ENCODE peak calls at places on chromosome 19, in eight cellular contexts. R is astrocyte of the hippocampus; Z is stimulated activated CD8-positive, alpha-beta memory T cell treated with anti-CD3 and anti-CD28 coated beads, Interleukin-15, amount 100 ng/mL, for 24 hours; W is hepatic stellate cell; C is HTR-8/SVneo; U is AG20443; B is T-helper 1 cell; X is natural killer cell. V is an unnamed sample.

GRCh38 chr19:17229890-17230289 is 3.9 kb downstream of the OCEL1 start:
- DNase-seq in R (no peak), Z (no peak), W (no peak), C (no peak), U (no peak), B (no peak), X (no peak), V (no peak)

GRCh38 chr19:47693489-47693888 is 19.7 kb upstream of the EHD2 start:
- DNase-seq in R (no peak), Z (no peak), W (no peak), C (no peak), U (no peak), B (no peak), X (no peak), V (no peak)

GRCh38 chr19:38879400-38879751 is 1.3 kb upstream of the RINL start:
- DNase-seq in R (no peak), Z (no peak), W (no peak), C (no peak), U (no peak), B (no peak), X (no peak), V (no peak)

GRCh38 chr19:5817218-5817617 is 12.4 kb downstream of the NRTN start:
- DNase-seq in R (no peak), Z (no peak), W (no peak), C (no peak), U (no peak), B (no peak), X (no peak), V (no peak)

GRCh38 chr19:4986056-4986455 is 17.1 kb downstream of the KDM4B start:
- DNase-seq in R (no peak), Z (no peak), W (no peak), C (no peak), U (no peak), B (no peak), X (no peak), V (no peak)

GRCh38 chr19:38851622-38852230 is 1.9 kb upstream of the HNRNPL start:
- DNase-seq in R (peak), Z (peak), W (peak), C (peak), U (peak), B (peak), X (peak), V (peak)

GRCh38 chr19:47133021-47133471 is 2.4 kb downstream of the SAE1 start:
- DNase-seq in R (no peak), Z (no peak), W (no peak), C (no peak), U (no peak), B (no peak), X (no peak), V (no peak)

GRCh38 chr19:10502524-10503001 is 593 bp downstream of the KEAP1 start:
- DNase-seq in R (peak), Z (peak), W (peak), C (peak), U (peak), B (peak), X (peak), V (peak)

GRCh38 chr19:42166336-42166735 is 34.1 kb upstream of the POU2F2 start:
- DNase-seq in R (no peak), Z (no peak), W (no peak), C (no peak), U (no peak), B (no peak), X (no peak), V (no peak)

GRCh38 chr19:49749055-49749716 is 13.9 kb downstream of the TSKS start:
- DNase-seq in R (peak), Z (no peak), W (peak), C (no peak), U (peak), B (no peak), X (no peak), V (no peak)

GRCh38 chr19:28641395-28641794 is 571.6 kb downstream of the UQCRFS1 start:
- DNase-seq in R (no peak), Z (no peak), W (no peak), C (no peak), U (no peak), B (no peak), X (no peak), V (no peak)

GRCh38 chr19:19403373-19403901 is 2.0 kb upstream of the GATAD2A start:
- DNase-seq in R (peak), Z (no peak), W (peak), C (peak), U (peak), B (no peak), X (no peak), V (no peak)

GRCh38 chr19:1852294-1852646 is 4.0 kb upstream of the REXO1 start:
- DNase-seq in R (no peak), Z (no peak), W (no peak), C (no peak), U (no peak), B (no peak), X (no peak), V (no peak)

GRCh38 chr19:7397687-7398086 is 49.0 kb downstream of the ARHGEF18 start:
- DNase-seq in R (peak), Z (no peak), W (peak), C (peak), U (peak), B (no peak), X (no peak), V (no peak)

GRCh38 chr19:6126335-6126974 is 9.0 kb upstream of the ACSBG2 start:
- DNase-seq in R (peak), Z (no peak), W (peak), C (peak), U (peak), B (peak), X (no peak), V (no peak)

GRCh38 chr19:1213391-1214286 is 8.1 kb downstream of the STK11 start:
- DNase-seq in R (peak), Z (no peak), W (peak), C (no peak), U (peak), B (peak), X (no peak), V (no peak)

GRCh38 chr19:17946965-17947784 is 14.4 kb downstream of the CCDC124 start:
- DNase-seq in R (no peak), Z (no peak), W (no peak), C (no peak), U (no peak), B (no peak), X (no peak), V (no peak)

GRCh38 chr19:45079911-45080469 is 930 bp downstream of the GEMIN7 start:
- DNase-seq in R (peak), Z (no peak), W (no peak), C (no peak), U (no peak), B (no peak), X (no peak), V (no peak)

GRCh38 chr19:51468545-51468920 is 9.8 kb upstream of the CEACAM18 start:
- DNase-seq in R (no peak), Z (no peak), W (no peak), C (no peak), U (no peak), B (no peak), X (no peak), V (no peak)

GRCh38 chr19:4369888-4370260 is 26.5 kb downstream of the MPND start:
- DNase-seq in R (peak), Z (peak), W (no peak), C (no peak), U (peak), B (peak), X (peak), V (no peak)

GRCh38 chr19:41319500-41320184 is 9.7 kb downstream of the CCDC97 start:
- DNase-seq in R (no peak), Z (no peak), W (no peak), C (no peak), U (no peak), B (no peak), X (no peak), V (no peak)

GRCh38 chr19:14031719-14032480 is at the start of gene IL27RA:
- DNase-seq in R (peak), Z (peak), W (peak), C (peak), U (peak), B (peak), X (peak), V (no peak)

GRCh38 chr19:11446652-11447301 is 11.3 kb downstream of the PRKCSH start:
- DNase-seq in R (peak), Z (no peak), W (peak), C (peak), U (peak), B (no peak), X (peak), V (no peak)

GRCh38 chr19:37251308-37252229 is 33.6 kb downstream of the ZNF383 start:
- DNase-seq in R (peak), Z (no peak), W (peak), C (peak), U (peak), B (peak), X (peak), V (peak)

GRCh38 chr19:1000095-1000494 is at the start of gene GRIN3B:
- DNase-seq in R (peak), Z (peak), W (peak), C (peak), U (peak), B (peak), X (no peak), V (no peak)

GRCh38 chr19:35249146-35249847 is 495 bp downstream of the LSR start:
- DNase-seq in R (no peak), Z (no peak), W (no peak), C (no peak), U (peak), B (no peak), X (peak), V (no peak)

GRCh38 chr19:44582581-44583265 is 30.6 kb upstream of the IGSF23 start:
- DNase-seq in R (no peak), Z (peak), W (peak), C (no peak), U (peak), B (no peak), X (no peak), V (no peak)

GRCh38 chr19:50167314-50167721 is 4.2 kb upstream of the IZUMO2 start:
- DNase-seq in R (peak), Z (no peak), W (no peak), C (no peak), U (no peak), B (no peak), X (no peak), V (no peak)

GRCh38 chr19:43739836-43740235 is 14.9 kb downstream of the SMG9 start:
- DNase-seq in R (no peak), Z (no peak), W (no peak), C (no peak), U (no peak), B (no peak), X (no peak), V (no peak)

GRCh38 chr19:7622933-7623685 is 6.2 kb downstream of the XAB2 start:
- DNase-seq in R (no peak), Z (no peak), W (no peak), C (no peak), U (no peak), B (no peak), X (no peak), V (no peak)

GRCh38 chr19:49677901-49678674 is 1.0 kb downstream of the PRMT1 start:
- DNase-seq in R (peak), Z (peak), W (peak), C (peak), U (peak), B (peak), X (peak), V (peak)

GRCh38 chr19:3577741-3578344 is 5.1 kb downstream of the HMG20B start:
- DNase-seq in R (no peak), Z (no peak), W (no peak), C (no peak), U (no peak), B (no peak), X (no peak), V (no peak)

GRCh38 chr19:18160792-18161690 is 8.1 kb downstream of the PIK3R2 start:
- DNase-seq in R (peak), Z (peak), W (peak), C (peak), U (peak), B (peak), X (peak), V (peak)

GRCh38 chr19:2695288-2695866 is 7.1 kb downstream of the GNG7 start:
- DNase-seq in R (peak), Z (no peak), W (no peak), C (no peak), U (no peak), B (no peak), X (no peak), V (no peak)

GRCh38 chr19:46283771-46284170 is 13.1 kb upstream of the HIF3A start:
- DNase-seq in R (no peak), Z (no peak), W (no peak), C (no peak), U (no peak), B (no peak), X (no peak), V (no peak)

GRCh38 chr19:17185590-17185989 is 29.6 kb upstream of the USE1 start:
- DNase-seq in R (no peak), Z (no peak), W (no peak), C (no peak), U (no peak), B (no peak), X (no peak), V (no peak)

GRCh38 chr19:48501446-48501960 is 10.1 kb downstream of the LMTK3 start:
- DNase-seq in R (no peak), Z (no peak), W (no peak), C (no peak), U (no peak), B (peak), X (no peak), V (no peak)

V was measured in omental fat pad.